ENCODE peak calls at places on chromosomes 7 and 10, in ten cellular contexts. O is CD8-positive, alpha-beta memory T cell; G is endodermal cell; V is Caco-2; H is lower lobe of right lung; P is neuronal stem cell; K is body of pancreas; X is aorta; L is breast epithelium; R is lung. M is an unnamed sample.

GRCh38 chr10:117596666-117597065 is 54.1 kb downstream of the EMX2 start:
- DNase-seq in O (no peak), G (no peak), V (peak; percentile 70), H (no peak), P (no peak), K (no peak), X (no peak), L (no peak), R (no peak), M (no peak)

GRCh38 chr7:43372656-43373355 is 210.1 kb upstream of the STK17A start:
- DNase-seq in O (no peak), G (no peak), V (no peak), H (no peak), P (no peak), K (no peak), X (no peak), L (no peak), R (no peak), M (no peak)

GRCh38 chr7:20217193-20217948 is at the start of gene MACC1:
- DNase-seq in O (peak; percentile 27), G (peak; percentile 89), V (peak; percentile 94), H (peak; percentile 82), P (peak; percentile 23), K (peak; percentile 82), X (no peak), L (peak; percentile 82), R (peak; percentile 82), M (no peak)

GRCh38 chr7:151665363-151665762 is 145.7 kb upstream of the RHEB start:
- DNase-seq in O (no peak), G (no peak), V (no peak), H (no peak), P (no peak), K (no peak), X (peak; percentile 89), L (no peak), R (no peak), M (no peak)

GRCh38 chr7:129169171-129169643 is 19.2 kb upstream of the SMO start:
- DNase-seq in O (peak; percentile 21), G (peak; percentile 83), V (no peak), H (no peak), P (peak; percentile 49), K (peak; percentile 28), X (peak; percentile 84), L (no peak), R (no peak), M (no peak)

GRCh38 chr10:9051328-9051974 is 997.0 kb downstream of the GATA3 start:
- DNase-seq in O (no peak), G (no peak), V (no peak), H (no peak), P (no peak), K (no peak), X (no peak), L (no peak), R (no peak), M (no peak)

GRCh38 chr7:127961787-127962463 is 69.3 kb downstream of the LRRC4 start:
- DNase-seq in O (no peak), G (no peak), V (peak; percentile 12), H (no peak), P (no peak), K (no peak), X (no peak), L (no peak), R (no peak), M (no peak)

GRCh38 chr7:141513720-141514119 is 37.5 kb upstream of the AGK start:
- DNase-seq in O (no peak), G (no peak), V (no peak), H (no peak), P (no peak), K (no peak), X (no peak), L (no peak), R (no peak), M (no peak)

GRCh38 chr7:38902443-38902842 is 6.5 kb downstream of the VPS41 start:
- DNase-seq in O (no peak), G (peak; percentile 55), V (no peak), H (no peak), P (no peak), K (no peak), X (no peak), L (no peak), R (no peak), M (no peak)

GRCh38 chr7:145784809-145785780 is 331.5 kb upstream of the CNTNAP2 start:
- DNase-seq in O (no peak), G (no peak), V (no peak), H (no peak), P (no peak), K (no peak), X (no peak), L (no peak), R (no peak), M (no peak)

GRCh38 chr7:145774777-145775176 is 341.8 kb upstream of the CNTNAP2 start:
- DNase-seq in O (no peak), G (no peak), V (no peak), H (no peak), P (no peak), K (no peak), X (no peak), L (no peak), R (no peak), M (no peak)

DNA sequence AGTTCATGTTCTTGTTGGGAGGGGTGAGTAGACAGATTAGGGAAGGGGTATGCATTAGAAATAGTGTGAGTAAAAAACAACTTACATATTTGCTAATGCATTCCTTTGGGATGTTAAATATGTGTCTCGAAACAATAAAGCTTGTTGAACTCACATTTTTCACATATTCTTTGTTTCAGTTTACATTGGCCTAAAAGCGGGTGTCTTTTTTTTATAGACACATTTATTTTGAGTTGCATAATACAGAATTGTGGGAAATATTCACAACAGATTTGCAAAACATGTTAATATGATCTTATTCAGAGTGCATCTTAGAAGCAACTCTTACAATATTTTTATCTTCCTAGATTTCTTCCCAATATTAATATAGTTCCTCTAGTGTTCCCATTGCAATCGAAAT is 337.4 kb upstream of the CNTNAP2 start:
- DNase-seq in O (no peak), G (no peak), V (no peak), H (no peak), P (no peak), K (no peak), X (no peak), L (no peak), R (no peak), M (no peak)
- H3K9me3 ChIP-seq in O (no peaks in the 10 kb centered on the region), G (no peaks in the 10 kb centered on the region), V (peaks cover 3% of the 10 kb centered on the region), H (no peaks in the 10 kb centered on the region), P (no peaks in the 10 kb centered on the region), K (no peaks in the 10 kb centered on the region), X (no peaks in the 10 kb centered on the region), L (no peaks in the 10 kb centered on the region), R (no peaks in the 10 kb centered on the region), M (no peaks in the 10 kb centered on the region)

GRCh38 chr7:158546626-158547025 is 41.0 kb downstream of the PTPRN2 start:
- DNase-seq in O (no peak), G (no peak), V (no peak), H (no peak), P (no peak), K (no peak), X (peak; percentile 63), L (no peak), R (no peak), M (no peak)

GRCh38 chr7:158549176-158549833 is 38.3 kb downstream of the PTPRN2 start:
- DNase-seq in O (no peak), G (peak; percentile 70), V (no peak), H (peak; percentile 42), P (no peak), K (no peak), X (peak; percentile 74), L (no peak), R (no peak), M (no peak)

GRCh38 chr7:158549834-158550700 is 37.6 kb downstream of the PTPRN2 start:
- DNase-seq in O (no peak), G (no peak), V (no peak), H (peak; percentile 26), P (no peak), K (no peak), X (peak; percentile 61), L (no peak), R (no peak), M (no peak)

GRCh38 chr7:158547817-158548216 is 39.8 kb downstream of the PTPRN2 start:
- DNase-seq in O (no peak), G (no peak), V (no peak), H (peak; percentile 37), P (no peak), K (no peak), X (peak; percentile 72), L (no peak), R (no peak), M (no peak)

GRCh38 chr7:158548726-158549125 is 38.9 kb downstream of the PTPRN2 start:
- DNase-seq in O (no peak), G (no peak), V (no peak), H (no peak), P (no peak), K (no peak), X (peak; percentile 53), L (no peak), R (no peak), M (no peak)
- H3K9me3 ChIP-seq in O (no peaks in the 10 kb centered on the region), G (peaks cover 39% of the 10 kb centered on the region), V (no peaks in the 10 kb centered on the region), H (no peaks in the 10 kb centered on the region), P (no peaks in the 10 kb centered on the region), K (no peaks in the 10 kb centered on the region), X (no peaks in the 10 kb centered on the region), L (no peaks in the 10 kb centered on the region), R (peaks cover 2% of the 10 kb centered on the region), M (no peaks in the 10 kb centered on the region)

DNA sequence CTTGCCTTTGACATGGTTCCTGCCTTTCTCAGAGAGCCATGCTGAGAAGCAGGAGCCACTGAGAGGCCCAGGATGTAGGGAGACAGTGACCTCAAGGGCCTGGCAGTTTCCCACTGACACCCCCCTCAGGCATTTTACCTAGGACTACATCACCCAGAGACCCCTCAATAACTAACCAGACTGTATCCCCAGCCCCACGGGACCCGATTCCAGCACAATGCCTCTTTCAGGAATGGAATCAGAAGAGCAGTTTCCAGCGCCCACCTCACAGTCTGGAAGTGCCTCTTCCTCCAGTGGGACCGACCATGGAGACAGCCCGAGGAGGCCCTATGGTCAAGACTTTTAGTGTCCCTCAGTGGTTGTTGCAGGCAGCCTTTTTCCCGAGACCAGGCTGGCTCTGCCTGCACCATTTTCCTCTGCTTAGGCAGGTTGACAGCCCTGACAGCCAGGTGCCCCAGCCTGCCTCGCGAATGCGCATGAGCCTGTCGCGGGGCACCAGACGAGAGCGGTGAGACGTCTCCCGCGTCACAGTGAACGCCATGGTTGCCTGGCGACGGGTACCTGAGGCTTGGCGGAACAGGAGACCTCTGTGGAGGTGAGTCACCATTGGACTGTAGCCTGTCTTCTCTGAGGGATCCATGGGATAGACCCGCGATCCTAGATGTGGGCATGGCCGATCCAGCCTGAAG is 28.4 kb upstream of the ZNF273 start:
- DNase-seq in O (no peak), G (peak; percentile 20), V (no peak), H (no peak), P (no peak), K (no peak), X (peak; percentile 55), L (no peak), R (peak; percentile 25), M (no peak)
- H3K9me3 ChIP-seq in O (no peaks in the 10 kb centered on the region), G (no peaks in the 10 kb centered on the region), V (peaks cover 17% of the 10 kb centered on the region), H (no peaks in the 10 kb centered on the region), P (peaks cover 18% of the 10 kb centered on the region), K (no peaks in the 10 kb centered on the region), X (no peaks in the 10 kb centered on the region), L (peaks cover 2% of the 10 kb centered on the region), R (peaks cover 21% of the 10 kb centered on the region), M (no peaks in the 10 kb centered on the region)

DNA sequence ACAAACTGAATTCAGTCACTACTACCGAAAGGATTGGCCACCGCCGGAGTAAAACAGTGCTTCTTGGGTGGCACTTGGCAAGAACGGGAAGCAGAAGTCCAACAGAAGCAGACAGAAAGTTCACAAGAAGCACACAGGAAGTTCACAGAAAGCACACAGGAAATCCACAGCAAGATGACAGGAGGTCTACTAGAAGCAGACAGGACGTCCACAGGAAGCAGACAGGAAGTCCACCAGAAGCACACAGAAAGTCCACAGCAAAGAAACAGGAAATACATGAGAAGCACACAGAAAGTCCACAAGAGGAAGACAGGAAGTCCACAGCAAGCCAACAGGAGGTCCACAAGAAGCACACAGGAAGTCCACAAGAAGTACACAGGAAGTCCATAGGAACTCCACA is 399.2 kb upstream of the AUTS2 start:
- DNase-seq in O (no peak), G (no peak), V (no peak), H (no peak), P (no peak), K (no peak), X (no peak), L (no peak), R (no peak), M (no peak)
- H3K9me3 ChIP-seq in O (peaks cover 9% of the 10 kb centered on the region), G (peaks cover 22% of the 10 kb centered on the region), V (peaks cover 18% of the 10 kb centered on the region), H (peaks cover 7% of the 10 kb centered on the region), P (no peaks in the 10 kb centered on the region), K (no peaks in the 10 kb centered on the region), X (no peaks in the 10 kb centered on the region), L (no peaks in the 10 kb centered on the region), R (peaks cover 9% of the 10 kb centered on the region), M (no peaks in the 10 kb centered on the region)

M was measured in T-helper 17 cell.